ENCODE peak calls at places on chromosomes 11 and 22, in seven cellular contexts. One of them, this sample, is unnamed. For H3K4me1, the result is how much of the 10 kb centered on the place peaks cover.

GRCh38 chr11:60899021-60899936 is 7.1 kb downstream of the PRPF19 start:
- DNase-seq in heart left ventricle: no peak
- DNase-seq in PC-3: peak
- DNase-seq in uterus: peak
- DNase-seq in Peyer's patch: no peak
- DNase-seq in SJCRH30: peak
- DNase-seq in RWPE2: no peak
- DNase-seq in this sample: no peak

GRCh38 chr11:41497974-41498373 is 38.5 kb upstream of the LRRC4C start:
- DNase-seq in SJCRH30: no peak
- DNase-seq in PC-3: no peak
- DNase-seq in heart left ventricle: no peak
- DNase-seq in RWPE2: no peak
- DNase-seq in uterus: no peak
- DNase-seq in Peyer's patch: no peak
- DNase-seq in this sample: no peak

GRCh38 chr11:16925495-16926065 is 88.6 kb downstream of the PLEKHA7 start:
- DNase-seq in PC-3: peak
- DNase-seq in RWPE2: no peak
- DNase-seq in heart left ventricle: peak
- DNase-seq in Peyer's patch: peak
- DNase-seq in SJCRH30: no peak
- DNase-seq in uterus: no peak
- DNase-seq in this sample: peak

GRCh38 chr22:22397875-22398524 is 110.5 kb downstream of the ZNF280B start:
- DNase-seq in SJCRH30: peak
- DNase-seq in heart left ventricle: peak
- DNase-seq in RWPE2: no peak
- DNase-seq in uterus: no peak
- DNase-seq in Peyer's patch: no peak
- DNase-seq in PC-3: no peak
- DNase-seq in this sample: peak

GRCh38 chr11:85663781-85664560 is 958 bp downstream of the CREBZF start:
- DNase-seq in SJCRH30: peak
- DNase-seq in RWPE2: no peak
- DNase-seq in heart left ventricle: peak
- DNase-seq in Peyer's patch: peak
- DNase-seq in uterus: peak
- DNase-seq in PC-3: peak
- DNase-seq in this sample: peak

GRCh38 chr11:30107899-30108298 is 91.1 kb upstream of the KCNA4 start:
- DNase-seq in SJCRH30: peak
- DNase-seq in uterus: no peak
- DNase-seq in RWPE2: no peak
- DNase-seq in heart left ventricle: no peak
- DNase-seq in Peyer's patch: no peak
- DNase-seq in PC-3: peak
- DNase-seq in this sample: no peak

GRCh38 chr22:46906326-46907045 is 144.0 kb downstream of the TBC1D22A start:
- DNase-seq in PC-3: no peak
- DNase-seq in uterus: no peak
- DNase-seq in RWPE2: no peak
- DNase-seq in heart left ventricle: no peak
- DNase-seq in Peyer's patch: no peak
- DNase-seq in SJCRH30: no peak
- DNase-seq in this sample: no peak

GRCh38 chr11:9962722-9963121 is 298.8 kb downstream of the SWAP70 start:
- DNase-seq in PC-3: no peak
- DNase-seq in RWPE2: no peak
- DNase-seq in Peyer's patch: no peak
- DNase-seq in SJCRH30: no peak
- DNase-seq in heart left ventricle: no peak
- DNase-seq in uterus: no peak
- DNase-seq in this sample: no peak

GRCh38 chr22:25120761-25121212 is 78.9 kb upstream of the CRYBB3 start:
- DNase-seq in PC-3: no peak
- DNase-seq in heart left ventricle: no peak
- DNase-seq in RWPE2: no peak
- DNase-seq in Peyer's patch: no peak
- DNase-seq in SJCRH30: peak
- DNase-seq in uterus: peak
- DNase-seq in this sample: no peak

GRCh38 chr11:125532668-125533067 is 36.6 kb upstream of the FEZ1 start:
- DNase-seq in heart left ventricle: no peak
- DNase-seq in uterus: no peak
- DNase-seq in SJCRH30: no peak
- DNase-seq in PC-3: no peak
- DNase-seq in RWPE2: no peak
- DNase-seq in Peyer's patch: no peak
- DNase-seq in this sample: no peak

GRCh38 chr11:78489184-78489583 is 71.6 kb upstream of the GAB2 start:
- DNase-seq in RWPE2: no peak
- DNase-seq in uterus: no peak
- DNase-seq in Peyer's patch: no peak
- DNase-seq in PC-3: no peak
- DNase-seq in SJCRH30: no peak
- DNase-seq in heart left ventricle: no peak
- DNase-seq in this sample: no peak

GRCh38 chr22:25402501-25403283 is 161.8 kb upstream of the GRK3 start:
- DNase-seq in PC-3: peak
- DNase-seq in uterus: peak
- DNase-seq in heart left ventricle: no peak
- DNase-seq in RWPE2: no peak
- DNase-seq in SJCRH30: peak
- DNase-seq in Peyer's patch: no peak
- DNase-seq in this sample: no peak

GRCh38 chr11:128422576-128423370 is 164.6 kb downstream of the ETS1 start:
- DNase-seq in SJCRH30: no peak
- DNase-seq in heart left ventricle: no peak
- DNase-seq in RWPE2: no peak
- DNase-seq in PC-3: no peak
- DNase-seq in uterus: no peak
- DNase-seq in Peyer's patch: no peak
- DNase-seq in this sample: peak

GRCh38 chr11:120894207-120894989 is 129.5 kb upstream of the TBCEL start:
- DNase-seq in heart left ventricle: no peak
- DNase-seq in RWPE2: no peak
- DNase-seq in uterus: no peak
- DNase-seq in PC-3: no peak
- DNase-seq in Peyer's patch: no peak
- DNase-seq in SJCRH30: peak
- DNase-seq in this sample: no peak

GRCh38 chr22:46102752-46103151 is 47.6 kb upstream of the PPARA start:
- DNase-seq in SJCRH30: no peak
- DNase-seq in Peyer's patch: no peak
- DNase-seq in heart left ventricle: no peak
- DNase-seq in RWPE2: no peak
- DNase-seq in uterus: no peak
- DNase-seq in PC-3: no peak
- DNase-seq in this sample: no peak

GRCh38 chr11:120236169-120237107 is 3.5 kb upstream of the POU2F3 start:
- DNase-seq in Peyer's patch: no peak
- DNase-seq in PC-3: peak
- DNase-seq in RWPE2: no peak
- DNase-seq in uterus: no peak
- DNase-seq in heart left ventricle: no peak
- DNase-seq in SJCRH30: no peak
- DNase-seq in this sample: no peak

GRCh38 chr11:12508151-12508740 is 130.9 kb downstream of the PARVA start:
- DNase-seq in Peyer's patch: no peak
- DNase-seq in SJCRH30: no peak
- DNase-seq in uterus: peak
- DNase-seq in heart left ventricle: no peak
- DNase-seq in PC-3: no peak
- DNase-seq in RWPE2: no peak
- DNase-seq in this sample: no peak

GRCh38 chr22:46971141-46971775 is 208.8 kb downstream of the TBC1D22A start:
- DNase-seq in heart left ventricle: peak
- DNase-seq in RWPE2: no peak
- DNase-seq in Peyer's patch: no peak
- DNase-seq in PC-3: no peak
- DNase-seq in uterus: no peak
- DNase-seq in SJCRH30: no peak
- DNase-seq in this sample: peak

GRCh38 chr11:119065369-119065768 is 2.2 kb upstream of the VPS11 start:
- DNase-seq in uterus: no peak
- DNase-seq in heart left ventricle: no peak
- DNase-seq in SJCRH30: no peak
- DNase-seq in RWPE2: no peak
- DNase-seq in PC-3: peak
- DNase-seq in Peyer's patch: no peak
- DNase-seq in this sample: no peak

GRCh38 chr11:76419896-76420295 is 24.9 kb upstream of the EMSY start:
- DNase-seq in SJCRH30: peak
- DNase-seq in uterus: no peak
- DNase-seq in PC-3: peak
- DNase-seq in heart left ventricle: no peak
- DNase-seq in RWPE2: no peak
- DNase-seq in Peyer's patch: no peak
- DNase-seq in this sample: no peak

GRCh38 chr22:47018010-47018910 is 255.8 kb downstream of the TBC1D22A start:
- DNase-seq in RWPE2: no peak
- DNase-seq in uterus: no peak
- DNase-seq in SJCRH30: no peak
- DNase-seq in PC-3: no peak
- DNase-seq in Peyer's patch: peak
- DNase-seq in heart left ventricle: no peak
- DNase-seq in this sample: no peak

GRCh38 chr11:43975631-43976030 is 33.2 kb downstream of the C11orf96 start:
- DNase-seq in heart left ventricle: no peak
- DNase-seq in Peyer's patch: no peak
- DNase-seq in RWPE2: no peak
- DNase-seq in uterus: peak
- DNase-seq in PC-3: peak
- DNase-seq in SJCRH30: no peak
- DNase-seq in this sample: no peak

GRCh38 chr22:46087816-46088277 is 62.5 kb upstream of the PPARA start:
- DNase-seq in uterus: peak
- DNase-seq in heart left ventricle: peak
- DNase-seq in RWPE2: peak
- DNase-seq in Peyer's patch: peak
- DNase-seq in PC-3: no peak
- DNase-seq in SJCRH30: peak
- DNase-seq in this sample: peak

GRCh38 chr11:131672191-131672590 is 301.8 kb downstream of the NTM start:
- DNase-seq in uterus: no peak
- DNase-seq in RWPE2: peak
- DNase-seq in SJCRH30: no peak
- DNase-seq in PC-3: no peak
- DNase-seq in heart left ventricle: no peak
- DNase-seq in Peyer's patch: no peak
- DNase-seq in this sample: no peak

GRCh38 chr11:128941573-128942271 is 949 bp downstream of the TP53AIP1 start:
- DNase-seq in uterus: no peak
- DNase-seq in heart left ventricle: no peak
- DNase-seq in Peyer's patch: no peak
- DNase-seq in PC-3: peak
- DNase-seq in SJCRH30: no peak
- DNase-seq in RWPE2: no peak
- DNase-seq in this sample: no peak

GRCh38 chr11:67267188-67268035 is 1.1 kb downstream of the GRK2 start:
- DNase-seq in Peyer's patch: peak
- DNase-seq in SJCRH30: no peak
- DNase-seq in heart left ventricle: peak
- DNase-seq in RWPE2: no peak
- DNase-seq in PC-3: peak
- DNase-seq in uterus: peak
- DNase-seq in this sample: no peak

GRCh38 chr11:65856689-65857499 is 1.1 kb downstream of the CFL1 start:
- DNase-seq in Peyer's patch: peak
- DNase-seq in uterus: peak
- DNase-seq in heart left ventricle: peak
- DNase-seq in RWPE2: peak
- DNase-seq in SJCRH30: peak
- DNase-seq in PC-3: peak
- DNase-seq in this sample: peak
- H3K4me1 ChIP-seq in Peyer's patch: under half
- H3K4me1 ChIP-seq in uterus: under half
- H3K4me1 ChIP-seq in heart left ventricle: under half
- H3K4me1 ChIP-seq in RWPE2: under half
- H3K4me1 ChIP-seq in SJCRH30: under half
- H3K4me1 ChIP-seq in PC-3: under half
- H3K4me1 ChIP-seq in this sample: under half

GRCh38 chr22:35894937-35895708 is 133.5 kb downstream of the RBFOX2 start:
- DNase-seq in SJCRH30: no peak
- DNase-seq in uterus: peak
- DNase-seq in heart left ventricle: no peak
- DNase-seq in Peyer's patch: no peak
- DNase-seq in PC-3: peak
- DNase-seq in RWPE2: no peak
- DNase-seq in this sample: peak
- H3K4me3 ChIP-seq in SJCRH30: no peak
- H3K4me3 ChIP-seq in uterus: peak
- H3K4me3 ChIP-seq in heart left ventricle: no peak
- H3K4me3 ChIP-seq in Peyer's patch: peak
- H3K4me3 ChIP-seq in PC-3: no peak
- H3K4me3 ChIP-seq in RWPE2: no peak
- H3K4me3 ChIP-seq in this sample: peak

DNA sequence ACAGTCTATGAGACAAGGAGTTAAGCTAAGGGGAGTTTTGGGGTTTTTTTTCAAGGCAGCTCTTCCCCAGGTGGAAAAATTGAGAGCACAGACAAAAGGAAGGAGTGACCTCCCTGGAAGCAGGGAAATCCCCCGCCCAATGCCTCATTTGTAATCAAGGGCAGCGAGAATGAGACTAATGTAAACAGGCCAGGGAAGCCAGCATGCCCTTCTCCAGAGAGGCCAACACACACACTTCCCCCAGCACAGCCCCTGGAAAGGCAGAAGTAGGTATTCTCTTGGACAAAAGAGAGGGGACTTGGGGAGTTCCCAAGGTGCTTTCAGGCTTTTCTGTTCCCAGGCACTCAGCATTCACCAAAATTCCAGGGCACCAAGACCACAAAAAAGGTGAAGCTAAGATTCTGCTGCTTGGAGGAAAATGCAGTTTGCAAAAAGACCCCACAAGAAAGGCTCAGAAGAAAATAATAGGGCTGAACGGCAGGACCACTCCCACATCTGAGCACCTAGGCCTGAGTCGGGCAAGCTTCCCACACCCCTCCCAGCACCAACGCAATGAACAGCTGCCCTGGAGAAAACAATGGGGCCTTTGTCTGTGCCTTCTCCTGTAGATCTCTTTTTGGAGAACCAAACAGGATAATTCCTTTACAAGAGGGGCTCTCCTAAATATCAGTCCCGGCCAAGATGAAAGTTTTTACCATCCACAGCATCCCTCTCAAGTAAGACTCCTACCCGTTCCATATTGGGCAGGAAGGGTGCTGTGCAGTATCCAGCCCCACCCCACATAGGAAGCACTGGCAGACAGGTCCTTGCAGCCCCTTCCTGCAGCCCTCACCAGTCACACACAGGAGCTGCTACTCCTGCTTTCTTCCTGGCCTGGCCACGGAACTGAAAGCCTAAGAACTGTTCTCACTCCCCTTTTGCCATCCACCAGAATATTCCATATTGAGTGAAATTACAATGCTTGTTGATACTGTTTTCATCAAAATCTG is 70.7 kb upstream of the AKIP1 start:
- DNase-seq in PC-3: peak
- DNase-seq in RWPE2: no peak
- DNase-seq in Peyer's patch: no peak
- DNase-seq in SJCRH30: peak
- DNase-seq in heart left ventricle: no peak
- DNase-seq in uterus: no peak
- DNase-seq in this sample: peak
- H3K27ac ChIP-seq in PC-3: no peak
- H3K27ac ChIP-seq in RWPE2: no peak
- H3K27ac ChIP-seq in Peyer's patch: peak
- H3K27ac ChIP-seq in SJCRH30: peak
- H3K27ac ChIP-seq in heart left ventricle: no peak
- H3K27ac ChIP-seq in uterus: peak
- H3K27ac ChIP-seq in this sample: peak

GRCh38 chr11:856397-856796 is 13.7 kb downstream of the TSPAN4 start:
- DNase-seq in PC-3: no peak
- DNase-seq in uterus: no peak
- DNase-seq in RWPE2: no peak
- DNase-seq in SJCRH30: no peak
- DNase-seq in Peyer's patch: no peak
- DNase-seq in heart left ventricle: no peak
- DNase-seq in this sample: no peak
- H3K4me1 ChIP-seq in PC-3: under half
- H3K4me1 ChIP-seq in uterus: under half
- H3K4me1 ChIP-seq in RWPE2: under half
- H3K4me1 ChIP-seq in SJCRH30: under half
- H3K4me1 ChIP-seq in Peyer's patch: under half
- H3K4me1 ChIP-seq in heart left ventricle: half or more
- H3K4me1 ChIP-seq in this sample: under half

This sample was measured in heart right ventricle.